ENCODE peak calls at places on chromosomes 4 and X, in six cellular contexts. One of them, this sample, is unnamed.

GRCh38 chr4:45985038-45985437 is 138.8 kb downstream of the GABRG1 start:
- DNase-seq in OCI-LY7: no peak
- DNase-seq in A549: no peak
- DNase-seq in iPS DF 6.9: no peak
- DNase-seq in psoas muscle: no peak
- DNase-seq in breast epithelium: no peak
- DNase-seq in this sample: no peak

GRCh38 chrX:22343192-22343591 is 70.5 kb downstream of the CBLL2 start:
- DNase-seq in iPS DF 6.9: no peak
- DNase-seq in breast epithelium: no peak
- DNase-seq in A549: no peak
- DNase-seq in psoas muscle: no peak
- DNase-seq in OCI-LY7: no peak
- DNase-seq in this sample: no peak

GRCh38 chr4:78645853-78646757 is 94.5 kb downstream of the ANXA3 start:
- DNase-seq in psoas muscle: peak; percentile 74
- DNase-seq in breast epithelium: peak; percentile 77
- DNase-seq in iPS DF 6.9: no peak
- DNase-seq in A549: peak; percentile 84
- DNase-seq in OCI-LY7: no peak
- DNase-seq in this sample: peak; percentile 80

GRCh38 chr4:2850966-2851782 is 7.5 kb downstream of the ADD1 start:
- DNase-seq in iPS DF 6.9: no peak
- DNase-seq in breast epithelium: no peak
- DNase-seq in A549: no peak
- DNase-seq in OCI-LY7: peak; percentile 71
- DNase-seq in psoas muscle: no peak
- DNase-seq in this sample: no peak

GRCh38 chr4:77036206-77036605 is 39.6 kb downstream of the CCNI start:
- DNase-seq in psoas muscle: no peak
- DNase-seq in iPS DF 6.9: no peak
- DNase-seq in A549: no peak
- DNase-seq in breast epithelium: no peak
- DNase-seq in OCI-LY7: no peak
- DNase-seq in this sample: no peak

GRCh38 chrX:9829308-9830267 is 43.4 kb downstream of the SHROOM2 start:
- DNase-seq in breast epithelium: no peak
- DNase-seq in psoas muscle: no peak
- DNase-seq in iPS DF 6.9: no peak
- DNase-seq in OCI-LY7: no peak
- DNase-seq in A549: peak; percentile 27
- DNase-seq in this sample: no peak

GRCh38 chrX:46573331-46573895 is at the start of gene CHST7:
- DNase-seq in breast epithelium: no peak
- DNase-seq in OCI-LY7: peak; percentile 77
- DNase-seq in iPS DF 6.9: no peak
- DNase-seq in A549: peak; percentile 80
- DNase-seq in psoas muscle: peak; percentile 66
- DNase-seq in this sample: peak; percentile 90

GRCh38 chrX:41457618-41458192 is 10.6 kb downstream of the NYX start:
- DNase-seq in iPS DF 6.9: no peak
- DNase-seq in breast epithelium: no peak
- DNase-seq in psoas muscle: no peak
- DNase-seq in OCI-LY7: peak; percentile 40
- DNase-seq in A549: no peak
- DNase-seq in this sample: no peak

GRCh38 chr4:39054497-39054896 is 7.5 kb upstream of the KLHL5 start:
- DNase-seq in A549: no peak
- DNase-seq in psoas muscle: no peak
- DNase-seq in breast epithelium: no peak
- DNase-seq in iPS DF 6.9: no peak
- DNase-seq in OCI-LY7: no peak
- DNase-seq in this sample: no peak

GRCh38 chr4:63937961-63938360 is 471.3 kb downstream of the TECRL start:
- DNase-seq in psoas muscle: no peak
- DNase-seq in OCI-LY7: no peak
- DNase-seq in A549: peak; percentile 12
- DNase-seq in iPS DF 6.9: no peak
- DNase-seq in breast epithelium: no peak
- DNase-seq in this sample: peak; percentile 56

GRCh38 chrX:71198066-71198465 is 25.0 kb upstream of the GJB1 start:
- DNase-seq in breast epithelium: no peak
- DNase-seq in OCI-LY7: peak; percentile 72
- DNase-seq in psoas muscle: no peak
- DNase-seq in iPS DF 6.9: no peak
- DNase-seq in A549: no peak
- DNase-seq in this sample: no peak

GRCh38 chr4:6043843-6044242 is 25.6 kb upstream of the C4orf50 start:
- DNase-seq in iPS DF 6.9: no peak
- DNase-seq in A549: no peak
- DNase-seq in OCI-LY7: no peak
- DNase-seq in psoas muscle: no peak
- DNase-seq in breast epithelium: no peak
- DNase-seq in this sample: no peak

GRCh38 chrX:100217547-100217946 is 192.5 kb downstream of the PCDH19 start:
- DNase-seq in breast epithelium: no peak
- DNase-seq in A549: no peak
- DNase-seq in iPS DF 6.9: no peak
- DNase-seq in psoas muscle: no peak
- DNase-seq in OCI-LY7: no peak
- DNase-seq in this sample: no peak

GRCh38 chr4:132763465-132763864 is 385.6 kb upstream of the PCDH10 start:
- DNase-seq in psoas muscle: no peak
- DNase-seq in OCI-LY7: no peak
- DNase-seq in iPS DF 6.9: no peak
- DNase-seq in breast epithelium: no peak
- DNase-seq in A549: no peak
- DNase-seq in this sample: no peak

GRCh38 chr4:7727727-7728126 is 211.9 kb downstream of the AFAP1 start:
- DNase-seq in OCI-LY7: no peak
- DNase-seq in breast epithelium: no peak
- DNase-seq in psoas muscle: no peak
- DNase-seq in A549: no peak
- DNase-seq in iPS DF 6.9: no peak
- DNase-seq in this sample: no peak

GRCh38 chr4:155592568-155593343 is 73.9 kb upstream of the GUCY1A1 start:
- DNase-seq in breast epithelium: no peak
- DNase-seq in OCI-LY7: no peak
- DNase-seq in psoas muscle: no peak
- DNase-seq in iPS DF 6.9: no peak
- DNase-seq in A549: no peak
- DNase-seq in this sample: no peak

GRCh38 chr4:78764498-78764961 is 11.6 kb upstream of the BMP2K start:
- DNase-seq in A549: no peak
- DNase-seq in breast epithelium: no peak
- DNase-seq in iPS DF 6.9: no peak
- DNase-seq in OCI-LY7: no peak
- DNase-seq in psoas muscle: no peak
- DNase-seq in this sample: no peak

GRCh38 chr4:122156819-122157218 is 4.7 kb downstream of the BLTP1 start:
- DNase-seq in breast epithelium: no peak
- DNase-seq in iPS DF 6.9: no peak
- DNase-seq in A549: no peak
- DNase-seq in OCI-LY7: no peak
- DNase-seq in psoas muscle: no peak
- DNase-seq in this sample: no peak

GRCh38 chrX:53437211-53437610 is 3.0 kb upstream of the HSD17B10 start:
- DNase-seq in breast epithelium: no peak
- DNase-seq in OCI-LY7: no peak
- DNase-seq in psoas muscle: no peak
- DNase-seq in A549: no peak
- DNase-seq in iPS DF 6.9: no peak
- DNase-seq in this sample: no peak

GRCh38 chrX:85503258-85504158 is 124.0 kb upstream of the POF1B start:
- DNase-seq in OCI-LY7: no peak
- DNase-seq in breast epithelium: no peak
- DNase-seq in A549: no peak
- DNase-seq in iPS DF 6.9: no peak
- DNase-seq in psoas muscle: no peak
- DNase-seq in this sample: no peak

GRCh38 chr4:168741281-168742173 is 244.7 kb downstream of the PALLD start:
- DNase-seq in iPS DF 6.9: no peak
- DNase-seq in psoas muscle: no peak
- DNase-seq in breast epithelium: no peak
- DNase-seq in A549: no peak
- DNase-seq in OCI-LY7: no peak
- DNase-seq in this sample: peak; percentile 33

GRCh38 chr4:153645183-153645582 is 38.9 kb upstream of the TLR2 start:
- DNase-seq in psoas muscle: no peak
- DNase-seq in OCI-LY7: no peak
- DNase-seq in breast epithelium: no peak
- DNase-seq in iPS DF 6.9: no peak
- DNase-seq in A549: no peak
- DNase-seq in this sample: no peak

GRCh38 chr4:170025523-170026252 is 507 bp downstream of the MFAP3L start:
- DNase-seq in A549: peak; percentile 3
- DNase-seq in breast epithelium: no peak
- DNase-seq in iPS DF 6.9: no peak
- DNase-seq in OCI-LY7: no peak
- DNase-seq in psoas muscle: no peak
- DNase-seq in this sample: peak; percentile 58

GRCh38 chr4:126595643-126596042 is 1037.1 kb upstream of the INTU start:
- DNase-seq in breast epithelium: no peak
- DNase-seq in OCI-LY7: no peak
- DNase-seq in iPS DF 6.9: no peak
- DNase-seq in psoas muscle: no peak
- DNase-seq in A549: no peak
- DNase-seq in this sample: no peak

GRCh38 chr4:6199344-6199921 is 916 bp downstream of the JAKMIP1 start:
- DNase-seq in OCI-LY7: no peak
- DNase-seq in iPS DF 6.9: no peak
- DNase-seq in breast epithelium: no peak
- DNase-seq in A549: peak; percentile 19
- DNase-seq in psoas muscle: no peak
- DNase-seq in this sample: no peak

DNA sequence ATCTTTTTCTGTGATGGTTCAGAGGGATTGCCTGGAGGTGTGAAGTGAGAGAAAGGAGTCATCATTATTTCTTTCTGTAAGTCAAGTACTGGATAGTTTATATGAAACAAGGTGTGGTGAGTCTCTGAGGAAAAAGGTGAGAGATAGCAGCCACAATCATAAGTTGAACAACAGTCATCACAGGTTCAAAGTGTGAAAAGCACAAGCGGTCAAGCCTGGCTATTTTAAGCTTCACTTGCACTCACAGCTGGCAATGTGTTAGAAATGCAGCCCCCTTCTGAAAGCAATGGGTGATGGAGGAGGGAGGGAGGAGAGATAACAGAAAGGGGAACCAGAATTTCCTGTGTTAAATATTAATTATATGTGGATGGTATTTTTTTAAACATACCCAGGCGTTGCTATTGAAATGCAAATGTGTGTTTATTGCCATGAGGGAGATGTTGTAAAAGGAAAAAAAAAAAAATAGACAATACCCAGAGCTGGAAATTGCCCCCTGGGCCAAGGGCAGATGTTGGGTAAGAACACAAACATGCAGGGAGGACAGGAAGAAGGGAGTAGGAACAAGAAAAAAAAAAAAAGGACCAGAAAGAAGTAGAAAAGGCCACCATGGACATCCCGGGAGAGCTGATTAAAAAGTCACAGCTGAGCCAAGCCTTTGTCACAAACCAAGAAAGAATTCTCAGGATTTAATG is 26.8 kb upstream of the BMP3 start:
- DNase-seq in psoas muscle: no peak
- DNase-seq in OCI-LY7: peak; percentile 95
- DNase-seq in breast epithelium: no peak
- DNase-seq in A549: no peak
- DNase-seq in iPS DF 6.9: no peak
- DNase-seq in this sample: no peak
- H3K4me3 ChIP-seq in psoas muscle: no peak overlapping the region
- H3K4me3 ChIP-seq in OCI-LY7: peak overlapping the region; percentile 33
- H3K4me3 ChIP-seq in breast epithelium: no peak overlapping the region
- H3K4me3 ChIP-seq in A549: no peak overlapping the region
- H3K4me3 ChIP-seq in iPS DF 6.9: no peak overlapping the region
- H3K4me3 ChIP-seq in this sample: no peak overlapping the region

DNA sequence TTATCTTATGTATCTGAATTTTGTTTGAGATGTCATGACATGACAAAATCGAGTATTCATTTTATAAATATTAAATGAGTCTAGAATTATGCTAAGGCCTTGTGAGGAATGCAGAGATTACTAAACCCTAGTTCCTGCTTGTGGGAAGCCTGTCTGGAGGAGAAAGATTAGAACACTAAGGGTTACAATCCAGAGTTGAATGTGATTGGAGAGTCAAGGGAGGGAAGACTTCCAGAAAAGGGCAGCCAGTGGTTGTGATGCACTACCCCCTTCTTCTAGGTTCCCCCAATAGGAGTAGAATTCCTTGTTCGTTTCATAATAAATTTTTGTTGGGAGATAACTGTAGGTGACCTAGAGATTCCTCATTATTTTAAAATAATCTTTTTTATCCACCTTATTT is 141.1 kb downstream of the AFF1 start:
- DNase-seq in A549: no peak
- DNase-seq in breast epithelium: no peak
- DNase-seq in iPS DF 6.9: no peak
- DNase-seq in OCI-LY7: no peak
- DNase-seq in psoas muscle: no peak
- DNase-seq in this sample: no peak
- H3K4me1 ChIP-seq in A549: peaks cover 41% of the 10 kb centered on the region
- H3K4me1 ChIP-seq in breast epithelium: peaks cover 8% of the 10 kb centered on the region
- H3K4me1 ChIP-seq in iPS DF 6.9: peaks cover 5% of the 10 kb centered on the region
- H3K4me1 ChIP-seq in OCI-LY7: peaks cover 34% of the 10 kb centered on the region
- H3K4me1 ChIP-seq in psoas muscle: peaks cover 84% of the 10 kb centered on the region
- H3K4me1 ChIP-seq in this sample: peaks cover 7% of the 10 kb centered on the region

GRCh38 chrX:154750301-154751120 is at the start of gene GAB3:
- DNase-seq in iPS DF 6.9: no peak
- DNase-seq in psoas muscle: peak; percentile 39
- DNase-seq in OCI-LY7: no peak
- DNase-seq in A549: no peak
- DNase-seq in breast epithelium: no peak
- DNase-seq in this sample: peak; percentile 76
- H3K4me3 ChIP-seq in iPS DF 6.9: peak within 1 kb of the TSS; percentile 52
- H3K4me3 ChIP-seq in psoas muscle: peak within 1 kb of the TSS; percentile 68
- H3K4me3 ChIP-seq in OCI-LY7: no peak within 1 kb of the TSS
- H3K4me3 ChIP-seq in A549: peak within 1 kb of the TSS; percentile 67
- H3K4me3 ChIP-seq in breast epithelium: peak within 1 kb of the TSS; percentile 49
- H3K4me3 ChIP-seq in this sample: peak within 1 kb of the TSS; percentile 90

GRCh38 chr4:184811484-184812180 is 14.1 kb downstream of the ACSL1 start:
- DNase-seq in A549: no peak
- DNase-seq in breast epithelium: no peak
- DNase-seq in psoas muscle: peak; percentile 55
- DNase-seq in iPS DF 6.9: no peak
- DNase-seq in OCI-LY7: no peak
- DNase-seq in this sample: no peak
- H3K4me1 ChIP-seq in A549: peaks cover 65% of the 10 kb centered on the region
- H3K4me1 ChIP-seq in breast epithelium: peaks cover 13% of the 10 kb centered on the region
- H3K4me1 ChIP-seq in psoas muscle: peaks cover 75% of the 10 kb centered on the region
- H3K4me1 ChIP-seq in iPS DF 6.9: peaks cover 1% of the 10 kb centered on the region
- H3K4me1 ChIP-seq in OCI-LY7: peaks cover 36% of the 10 kb centered on the region
- H3K4me1 ChIP-seq in this sample: peaks cover 15% of the 10 kb centered on the region